ENCODE peak calls at places on chromosome 21, in four cellular contexts. X is HCT116, S is HepG2, E is SK-N-SH. I is an unnamed sample.

GRCh38 chr21:20739421-20739820 is 258.8 kb upstream of the NCAM2 start:
- DNase-seq in S (no peak), E (peak; percentile 17), X (no peak), I (peak; percentile 10)

GRCh38 chr21:29149771-29150425 is 19.5 kb downstream of the MAP3K7CL start:
- DNase-seq in E (no peak), S (no peak), X (no peak), I (no peak)

GRCh38 chr21:29152936-29153335 is 22.5 kb downstream of the MAP3K7CL start:
- DNase-seq in X (no peak), S (no peak), E (no peak), I (no peak)

GRCh38 chr21:25457411-25457810 is 149.9 kb downstream of the MRPL39 start:
- DNase-seq in S (no peak), X (no peak), E (no peak), I (no peak)

GRCh38 chr21:26506951-26507350 is 66.1 kb downstream of the CYYR1 start:
- DNase-seq in E (no peak), S (no peak), X (no peak), I (no peak)

GRCh38 chr21:17613242-17613676 is 558 bp upstream of the BTG3 start:
- DNase-seq in X (no peak), E (no peak), S (no peak), I (no peak)

GRCh38 chr21:17513214-17514123 is 626 bp downstream of the CXADR start:
- DNase-seq in E (peak; percentile 74), S (peak; percentile 16), X (no peak), I (peak; percentile 55)

GRCh38 chr21:44498965-44499560 is 40.9 kb downstream of the KRTAP10-1 start:
- DNase-seq in S (no peak), E (no peak), X (no peak), I (no peak)

GRCh38 chr21:33543505-33544129 is 779 bp downstream of the SON start:
- DNase-seq in S (no peak), E (no peak), X (no peak), I (no peak)

GRCh38 chr21:18840239-18840638 is 436.7 kb upstream of the TMPRSS15 start:
- DNase-seq in X (peak; percentile 0), S (no peak), E (peak; percentile 1), I (no peak)

GRCh38 chr21:15520811-15521643 is 208.8 kb upstream of the USP25 start:
- DNase-seq in X (no peak), S (peak; percentile 16), E (peak; percentile 8), I (peak; percentile 5)

GRCh38 chr21:36100971-36101641 is 31.3 kb downstream of the CBR1 start:
- DNase-seq in S (no peak), E (no peak), X (no peak), I (no peak)

GRCh38 chr21:36097427-36098230 is 27.8 kb downstream of the CBR1 start:
- DNase-seq in E (no peak), X (no peak), S (no peak), I (no peak)

GRCh38 chr21:36103434-36103833 is 31.4 kb upstream of the CBR3 start:
- DNase-seq in E (no peak), X (no peak), S (no peak), I (no peak)

GRCh38 chr21:36096398-36097290 is 26.8 kb downstream of the CBR1 start:
- DNase-seq in S (no peak), X (no peak), E (no peak), I (no peak)

GRCh38 chr21:36099000-36099399 is 29.2 kb downstream of the CBR1 start:
- DNase-seq in E (no peak), X (no peak), S (no peak), I (no peak)
- TF ChIP-seq JUND in E (no peak), X (no peak), S (no peak), I (no peak)

GRCh38 chr21:41481191-41481590 is 26.8 kb downstream of the TMPRSS2 start:
- DNase-seq in S (no peak), E (no peak), X (no peak), I (no peak)
- TF ChIP-seq JUND in S (no peak), E (no peak), X (no peak), I (no peak)

GRCh38 chr21:43334214-43334958 is 92.5 kb downstream of the SIK1 start:
- DNase-seq in E (no peak), S (no peak), X (no peak), I (no peak)

GRCh38 chr21:43332872-43333300 is 94.0 kb downstream of the SIK1 start:
- DNase-seq in E (no peak), S (no peak), X (no peak), I (no peak)

GRCh38 chr21:43331962-43332458 is 94.9 kb downstream of the SIK1 start:
- DNase-seq in S (no peak), E (no peak), X (no peak), I (peak; percentile 82)

GRCh38 chr21:43332461-43332860 is 94.5 kb downstream of the SIK1 start:
- DNase-seq in X (no peak), S (no peak), E (no peak), I (no peak)

DNA sequence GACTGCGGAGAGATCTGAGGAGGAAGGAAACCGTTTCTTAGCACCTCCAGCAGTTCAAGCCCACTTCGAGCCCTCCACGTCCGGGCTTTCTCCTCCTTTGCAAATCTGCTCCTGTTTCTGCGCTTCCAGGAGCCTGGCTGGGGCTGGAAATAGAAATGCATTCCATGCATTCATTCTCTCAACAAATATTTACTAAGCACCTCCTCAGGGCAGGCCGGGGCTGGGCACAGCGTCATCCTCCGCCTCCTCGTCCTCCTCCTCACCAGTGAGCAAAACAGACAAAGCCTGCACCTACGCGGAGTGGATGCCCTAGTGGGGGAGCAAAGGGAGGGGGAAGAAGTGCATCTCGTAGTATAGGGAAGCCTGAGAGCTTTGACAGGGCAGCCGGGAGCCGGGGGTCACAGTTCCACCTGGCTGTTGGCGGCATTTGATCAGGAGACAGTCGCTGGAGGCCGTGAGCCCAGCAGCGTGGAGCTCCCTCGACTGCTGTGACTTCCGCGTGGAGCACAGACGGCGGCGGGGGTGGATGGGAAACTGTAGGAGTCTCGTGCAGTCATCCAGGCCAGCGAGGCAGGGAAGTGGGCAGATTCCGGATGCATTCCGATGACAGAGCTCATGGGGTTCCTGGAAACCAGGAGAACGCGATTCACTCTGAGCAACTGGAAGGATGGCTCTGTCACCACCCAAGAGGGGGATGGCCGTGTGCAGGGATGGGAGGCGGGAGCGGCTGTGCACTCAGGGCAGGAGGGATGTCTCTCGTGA is 93.4 kb downstream of the SIK1 start:
- DNase-seq in S (peak; percentile 68), E (no peak), X (no peak), I (peak; percentile 78)
- TF ChIP-seq JUND in S (no peak), E (no peak), X (no peak), I (no peak)

GRCh38 chr21:38993561-38993960 is 187.8 kb downstream of the ETS2 start:
- DNase-seq in X (peak; percentile 4), E (no peak), S (peak; percentile 41), I (peak; percentile 16)
- TF ChIP-seq JUND in X (no peak), E (peak; percentile 86), S (no peak), I (no peak)

GRCh38 chr21:45764792-45765191 is 121.3 kb downstream of the PCBP3 start:
- DNase-seq in X (no peak), S (no peak), E (no peak), I (no peak)
- TF ChIP-seq JUND in X (no peak), S (no peak), E (no peak), I (no peak)